ENCODE peak calls at places on chromosome 21, in four cellular contexts. N, Q, X and B are unnamed samples.

GRCh38 chr21:34035619-34036354 is 37.6 kb upstream of the MRPS6 start:
- DNase-seq in N (no peak), Q (no peak), X (no peak), B (peak)

GRCh38 chr21:26833460-26833939 is 11.7 kb downstream of the ADAMTS1 start:
- DNase-seq in N (no peak), Q (no peak), X (no peak), B (no peak)

GRCh38 chr21:42113926-42114409 is 42.9 kb downstream of the UMODL1 start:
- DNase-seq in N (peak), Q (peak), X (no peak), B (no peak)

GRCh38 chr21:35400233-35400939 is 351.3 kb upstream of the RUNX1 start:
- DNase-seq in N (peak), Q (peak), X (peak), B (peak)

GRCh38 chr21:28627691-28628090 is 365.0 kb downstream of the LTN1 start:
- DNase-seq in N (no peak), Q (no peak), X (no peak), B (no peak)

GRCh38 chr21:26553921-26554320 is 19.2 kb downstream of the CYYR1 start:
- DNase-seq in N (no peak), Q (no peak), X (no peak), B (no peak)

GRCh38 chr21:39217356-39218081 is 34.3 kb upstream of the PSMG1 start:
- DNase-seq in N (no peak), Q (no peak), X (no peak), B (no peak)

GRCh38 chr21:46096596-46096981 is 1.3 kb upstream of the COL6A2 start:
- DNase-seq in N (no peak), Q (no peak), X (no peak), B (no peak)

GRCh38 chr21:46187251-46187650 is 3.0 kb upstream of the SPATC1L start:
- DNase-seq in N (no peak), Q (no peak), X (no peak), B (no peak)

GRCh38 chr21:32257952-32258785 is 20.7 kb downstream of the MIS18A start:
- DNase-seq in N (peak), Q (peak), X (peak), B (peak)

GRCh38 chr21:35072960-35073359 is 23.9 kb upstream of the RUNX1 start:
- DNase-seq in N (no peak), Q (peak), X (no peak), B (no peak)

GRCh38 chr21:37350472-37350871 is 16.1 kb upstream of the DYRK1A start:
- DNase-seq in N (no peak), Q (no peak), X (no peak), B (no peak)

GRCh38 chr21:33268736-33269441 is 2.7 kb downstream of the IL10RB start:
- DNase-seq in N (peak), Q (no peak), X (peak), B (peak)

GRCh38 chr21:31606081-31606874 is 53.2 kb upstream of the SOD1 start:
- DNase-seq in N (peak), Q (no peak), X (no peak), B (no peak)

GRCh38 chr21:32524010-32524719 is 61.2 kb downstream of the TCP10L start:
- DNase-seq in N (peak), Q (peak), X (no peak), B (no peak)

GRCh38 chr21:44628707-44629391 is 2.0 kb downstream of the KRTAP10-9 start:
- DNase-seq in N (no peak), Q (no peak), X (no peak), B (no peak)

GRCh38 chr21:41675574-41675973 is 91.3 kb downstream of the RIPK4 start:
- DNase-seq in N (no peak), Q (no peak), X (no peak), B (no peak)

GRCh38 chr21:18493420-18493819 is 89.8 kb upstream of the TMPRSS15 start:
- DNase-seq in N (peak), Q (peak), X (no peak), B (peak)

GRCh38 chr21:46122241-46122671 is 24.3 kb downstream of the COL6A2 start:
- DNase-seq in N (peak), Q (peak), X (no peak), B (no peak)

GRCh38 chr21:42793774-42794173 is 85.6 kb downstream of the WDR4 start:
- DNase-seq in N (no peak), Q (no peak), X (no peak), B (no peak)

GRCh38 chr21:21547368-21547953 is 549.3 kb downstream of the NCAM2 start:
- DNase-seq in N (no peak), Q (no peak), X (no peak), B (no peak)

GRCh38 chr21:24826822-24827221 is 780.5 kb downstream of the MRPL39 start:
- DNase-seq in N (no peak), Q (no peak), X (no peak), B (no peak)

GRCh38 chr21:46229133-46229922 is 754 bp upstream of the LSS start:
- DNase-seq in N (peak), Q (no peak), X (peak), B (no peak)

GRCh38 chr21:14361958-14362357 is 21.0 kb downstream of the HSPA13 start:
- DNase-seq in N (peak), Q (no peak), X (no peak), B (no peak)

GRCh38 chr21:45330075-45330781 is 42.5 kb upstream of the POFUT2 start:
- DNase-seq in N (peak), Q (peak), X (peak), B (no peak)

GRCh38 chr21:31261759-31262158 is 82.3 kb downstream of the TIAM1 start:
- DNase-seq in N (no peak), Q (no peak), X (no peak), B (no peak)

GRCh38 chr21:38505654-38506523 is 7.6 kb upstream of the ERG start:
- DNase-seq in N (peak), Q (peak), X (peak), B (no peak)

GRCh38 chr21:45571641-45572040 is 29.4 kb upstream of the SLC19A1 start:
- DNase-seq in N (no peak), Q (no peak), X (no peak), B (no peak)

GRCh38 chr21:17576080-17576835 is 36.4 kb downstream of the BTG3 start:
- DNase-seq in N (no peak), Q (no peak), X (no peak), B (no peak)

GRCh38 chr21:41112740-41113692 is 54.9 kb upstream of the BACE2 start:
- DNase-seq in N (no peak), Q (peak), X (no peak), B (peak)

GRCh38 chr21:24223625-24224024 is 1383.7 kb downstream of the MRPL39 start:
- DNase-seq in N (no peak), Q (no peak), X (no peak), B (no peak)

GRCh38 chr21:44701541-44701940 is 4.6 kb downstream of the KRTAP10-12 start:
- DNase-seq in N (no peak), Q (no peak), X (peak), B (no peak)